ENCODE peak calls at places on chromosomes 4 and X, in seven cellular contexts. F is fibroblast of villous mesenchyme, M is transverse colon, H is lung, G is BJ, B is right atrium auricular region, O is fibroblast of pulmonary artery. D is an unnamed sample.

GRCh38 chr4:176988226-176988625 is 195.5 kb upstream of the VEGFC start:
- DNase-seq in F (peak; percentile 87), M (no peak), H (no peak), G (peak; percentile 74), B (no peak), O (peak; percentile 93), D (peak; percentile 95)

GRCh38 chrX:2650865-2651264 is 40.2 kb upstream of the CD99 start:
- DNase-seq in F (no peak), M (no peak), H (no peak), G (no peak), B (no peak), O (peak; percentile 68), D (peak; percentile 68)

GRCh38 chrX:54171527-54171926 is 11.5 kb downstream of the FAM120C start:
- DNase-seq in F (peak; percentile 45), M (no peak), H (no peak), G (no peak), B (no peak), O (peak; percentile 53), D (peak; percentile 66)

GRCh38 chr4:105622269-105622668 is 69.8 kb downstream of the ARHGEF38 start:
- DNase-seq in F (peak; percentile 81), M (no peak), H (no peak), G (no peak), B (no peak), O (peak; percentile 71), D (peak; percentile 37)

GRCh38 chr4:56976283-56976877 is 1.0 kb downstream of the NOA1 start:
- DNase-seq in F (peak; percentile 13), M (no peak), H (no peak), G (no peak), B (no peak), O (no peak), D (no peak)

GRCh38 chr4:8269535-8270417 is at the start of gene HTRA3:
- DNase-seq in F (peak; percentile 75), M (peak; percentile 35), H (no peak), G (no peak), B (peak; percentile 76), O (peak; percentile 64), D (peak; percentile 33)

GRCh38 chr4:17762705-17763104 is 18.7 kb downstream of the FAM184B start:
- DNase-seq in F (peak; percentile 37), M (no peak), H (no peak), G (no peak), B (no peak), O (peak; percentile 68), D (peak; percentile 50)

GRCh38 chr4:107721436-107722090 is 1.5 kb upstream of the PAPSS1 start:
- DNase-seq in F (no peak), M (peak; percentile 57), H (no peak), G (no peak), B (no peak), O (no peak), D (no peak)

GRCh38 chrX:54980334-54980733 is 13.7 kb downstream of the PFKFB1 start:
- DNase-seq in F (no peak), M (no peak), H (no peak), G (no peak), B (no peak), O (no peak), D (no peak)

GRCh38 chr4:578451-579443 is 2.7 kb upstream of the TMEM271 start:
- DNase-seq in F (no peak), M (no peak), H (no peak), G (no peak), B (no peak), O (no peak), D (no peak)
- H3K4me3 ChIP-seq in F (no peak overlapping the region), M (no peak overlapping the region), H (no peak overlapping the region), G (no peak overlapping the region), B (no peak overlapping the region), O (no peak overlapping the region), D (no peak overlapping the region)

DNA sequence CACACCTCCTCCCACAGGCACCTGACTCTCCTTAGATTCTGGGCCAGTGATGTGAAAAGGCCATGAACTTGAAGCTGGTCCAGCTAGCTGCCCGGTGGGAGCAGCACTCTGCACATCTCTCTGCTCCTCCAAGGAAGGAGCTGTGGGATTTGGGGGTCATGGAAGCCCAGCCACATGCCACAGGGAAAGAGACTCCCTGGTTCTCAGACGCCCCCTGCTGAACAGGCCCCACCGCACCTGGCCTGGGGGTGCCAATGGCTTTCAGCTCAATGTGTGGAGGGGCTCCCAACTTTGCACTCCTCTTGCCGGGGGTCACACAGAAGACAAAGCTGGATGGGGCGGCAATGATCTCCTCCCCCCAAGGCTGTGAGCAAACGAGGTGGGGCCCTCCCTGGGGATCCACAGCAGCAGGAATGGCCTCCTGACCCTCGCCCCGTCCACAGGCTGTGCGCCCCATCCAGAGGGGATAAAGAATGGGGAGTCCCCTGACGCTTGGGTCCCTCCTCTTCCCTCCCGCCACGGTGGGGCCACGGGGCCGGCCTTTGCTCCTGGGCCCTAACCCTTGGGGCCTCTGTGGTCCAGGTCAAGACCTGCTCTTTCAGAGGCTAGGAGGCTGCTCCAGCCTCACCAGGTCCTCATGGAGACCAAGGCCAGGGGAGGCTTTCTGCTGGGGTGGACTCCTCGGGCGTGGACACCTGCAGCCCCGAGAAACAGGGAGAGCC is 51.3 kb downstream of the GAK start:
- DNase-seq in F (no peak), M (no peak), H (no peak), G (no peak), B (no peak), O (no peak), D (no peak)
- TF ChIP-seq CTCF in F (no peak), M (no peak), H (no peak), G (no peak), B (no peak), O (no peak), D (no peak)

GRCh38 chr4:87977521-87978278 is 2.2 kb downstream of the SPP1 start:
- DNase-seq in F (no peak), M (no peak), H (no peak), G (no peak), B (no peak), O (no peak), D (no peak)

GRCh38 chr4:87978656-87979055 is 3.1 kb downstream of the SPP1 start:
- DNase-seq in F (peak; percentile 18), M (no peak), H (no peak), G (no peak), B (no peak), O (no peak), D (peak; percentile 32)

GRCh38 chr4:87973283-87974169 is 2.0 kb upstream of the SPP1 start:
- DNase-seq in F (peak; percentile 88), M (peak; percentile 30), H (no peak), G (peak; percentile 84), B (no peak), O (peak; percentile 70), D (peak; percentile 77)

GRCh38 chr4:87974856-87975462 is 555 bp upstream of the SPP1 start:
- DNase-seq in F (no peak), M (no peak), H (no peak), G (no peak), B (no peak), O (no peak), D (no peak)

GRCh38 chr4:87975466-87975865 is at the start of gene SPP1:
- DNase-seq in F (no peak), M (no peak), H (no peak), G (no peak), B (no peak), O (peak; percentile 8), D (peak; percentile 19)
- H3K4me3 ChIP-seq in F (no peak within 1 kb of the TSS), M (no peak within 1 kb of the TSS), H (no peak within 1 kb of the TSS), G (no peak within 1 kb of the TSS), B (no peak within 1 kb of the TSS), O (no peak within 1 kb of the TSS), D (no peak within 1 kb of the TSS)

DNA sequence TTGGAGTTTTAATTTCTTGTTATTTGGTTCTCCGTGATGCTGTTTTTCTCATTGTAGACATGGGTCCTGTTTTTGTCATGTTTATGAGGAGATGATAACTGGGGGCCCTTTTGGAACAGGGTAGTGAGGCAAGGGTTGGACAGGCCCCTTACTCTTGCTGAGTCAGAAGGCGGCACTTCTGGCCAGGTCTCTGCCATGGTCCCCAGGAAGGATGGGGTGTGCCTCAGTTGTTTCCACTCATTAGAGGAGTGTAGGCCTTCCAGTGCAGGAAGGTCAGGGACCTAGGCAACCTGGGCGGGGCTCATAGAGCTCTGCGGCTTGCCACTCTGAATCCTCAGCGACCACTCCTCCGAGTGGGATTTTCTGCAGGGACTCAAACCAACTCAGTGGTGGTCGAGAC is 68.2 kb downstream of the NELFA start:
- DNase-seq in F (no peak), M (no peak), H (no peak), G (no peak), B (no peak), O (no peak), D (no peak)
- TF ChIP-seq CTCF in F (no peak), M (no peak), H (no peak), G (no peak), B (no peak), O (no peak), D (no peak)

D was measured in fibroblast of the aortic adventitia.